ENCODE peak calls at places on chromosomes 6 and 20, in four cellular contexts. T, H, V and F are unnamed samples.

GRCh38 chr6:29602564-29603361 is 17.8 kb downstream of the OR2H2 start:
- DNase-seq in T (peak; percentile 22), H (no peak), V (no peak), F (no peak)

GRCh38 chr6:24933266-24933665 is 2.5 kb downstream of the RIPOR2 start:
- DNase-seq in T (no peak), H (no peak), V (no peak), F (no peak)

GRCh38 chr6:163485388-163485851 is 70.9 kb downstream of the QKI start:
- DNase-seq in T (peak; percentile 21), H (no peak), V (no peak), F (no peak)

GRCh38 chr6:113599444-113599843 is 257.7 kb upstream of the MARCKS start:
- DNase-seq in T (peak; percentile 55), H (no peak), V (no peak), F (no peak)

GRCh38 chr20:48574383-48574782 is 253.4 kb downstream of the PREX1 start:
- DNase-seq in T (peak; percentile 7), H (no peak), V (no peak), F (no peak)

GRCh38 chr20:34246126-34246626 is 5.0 kb downstream of the ASIP start:
- DNase-seq in T (no peak), H (no peak), V (no peak), F (no peak)

GRCh38 chr6:75600694-75601265 is 900 bp upstream of the SENP6 start:
- DNase-seq in T (no peak), H (no peak), V (no peak), F (no peak)

GRCh38 chr6:155541976-155542375 is 86.3 kb upstream of the NOX3 start:
- DNase-seq in T (no peak), H (no peak), V (no peak), F (no peak)

GRCh38 chr6:17474289-17474688 is 80.9 kb downstream of the CAP2 start:
- DNase-seq in T (no peak), H (no peak), V (no peak), F (no peak)

GRCh38 chr6:34249469-34250370 is 914 bp upstream of the SMIM29 start:
- DNase-seq in T (no peak), H (no peak), V (no peak), F (no peak)

GRCh38 chr20:15342987-15343639 is 1005.7 kb upstream of the FLRT3 start:
- DNase-seq in T (no peak), H (no peak), V (no peak), F (peak; percentile 16)

GRCh38 chr6:115137910-115138309 is 795.1 kb upstream of the HS3ST5 start:
- DNase-seq in T (no peak), H (no peak), V (no peak), F (no peak)

GRCh38 chr6:3036861-3037469 is 31.3 kb upstream of the RIPK1 start:
- DNase-seq in T (no peak), H (no peak), V (no peak), F (no peak)

GRCh38 chr6:23537828-23538227 is 588.2 kb upstream of the NRSN1 start:
- DNase-seq in T (no peak), H (no peak), V (no peak), F (no peak)

GRCh38 chr20:59149678-59150504 is 13.7 kb upstream of the ZNF831 start:
- DNase-seq in T (no peak), H (peak; percentile 31), V (peak; percentile 63), F (no peak)

GRCh38 chr20:53921443-53921973 is 148.9 kb downstream of the BCAS1 start:
- DNase-seq in T (no peak), H (no peak), V (no peak), F (no peak)

GRCh38 chr20:2228926-2229325 is 66.9 kb upstream of the TGM3 start:
- DNase-seq in T (no peak), H (no peak), V (no peak), F (no peak)

GRCh38 chr20:2133318-2134183 is 31.9 kb downstream of the STK35 start:
- DNase-seq in T (peak; percentile 81), H (no peak), V (no peak), F (no peak)

GRCh38 chr6:8743146-8743745 is 307.9 kb upstream of the SLC35B3 start:
- DNase-seq in T (no peak), H (no peak), V (no peak), F (no peak)

GRCh38 chr20:49452011-49452482 is 30.4 kb downstream of the KCNB1 start:
- DNase-seq in T (peak; percentile 71), H (peak; percentile 52), V (no peak), F (no peak)

GRCh38 chr6:127282184-127282583 is 15.5 kb downstream of the RNF146 start:
- DNase-seq in T (no peak), H (no peak), V (no peak), F (no peak)

GRCh38 chr6:34928220-34928619 is 39.2 kb downstream of the ANKS1A start:
- DNase-seq in T (no peak), H (no peak), V (no peak), F (no peak)

GRCh38 chr20:13187899-13188298 is 33.2 kb upstream of the ISM1 start:
- DNase-seq in T (no peak), H (no peak), V (no peak), F (no peak)

GRCh38 chr6:149560736-149561135 is 5.4 kb upstream of the GINM1 start:
- DNase-seq in T (no peak), H (no peak), V (no peak), F (no peak)

GRCh38 chr6:11700118-11700718 is 78.4 kb downstream of the ADTRP start:
- DNase-seq in T (peak; percentile 78), H (no peak), V (no peak), F (no peak)

GRCh38 chr20:57941572-57942381 is 232.0 kb upstream of the PMEPA1 start:
- DNase-seq in T (no peak), H (peak; percentile 87), V (no peak), F (no peak)